ENCODE peak calls at places on chromosome 15, in five cellular contexts. X is CD8-positive, alpha-beta memory T cell; Y is CD4-positive, CD25-positive, alpha-beta regulatory T cell; U is adrenal gland; J is heart left ventricle. G is an unnamed sample.
A peak's percentile ranks its signal among the peaks of the same experiment; 100 is the strongest.

GRCh38 chr15:68578175-68578959 is 426 bp upstream of the CORO2B start:
- DNase-seq in X (no peak), Y (peak; percentile 14), U (peak; percentile 32), J (peak; percentile 88), G (no peak)

GRCh38 chr15:25685216-25685569 is 177.9 kb downstream of the ATP10A start:
- DNase-seq in X (no peak), Y (no peak), U (no peak), J (no peak), G (no peak)

GRCh38 chr15:60079210-60079609 is 75.1 kb downstream of the FOXB1 start:
- DNase-seq in X (no peak), Y (peak; percentile 12), U (no peak), J (no peak), G (no peak)

GRCh38 chr15:40773496-40773895 is 3.7 kb downstream of the C15orf62 start:
- DNase-seq in X (no peak), Y (no peak), U (no peak), J (no peak), G (no peak)

GRCh38 chr15:73476704-73477216 is 33.8 kb downstream of the REC114 start:
- DNase-seq in X (no peak), Y (no peak), U (no peak), J (no peak), G (no peak)

GRCh38 chr15:62977952-62978811 is 64.4 kb upstream of the TPM1 start:
- DNase-seq in X (no peak), Y (no peak), U (no peak), J (no peak), G (no peak)

GRCh38 chr15:90588427-90588826 is 58.7 kb downstream of the CRTC3 start:
- DNase-seq in X (no peak), Y (no peak), U (no peak), J (no peak), G (no peak)

GRCh38 chr15:70112018-70112395 is 14.3 kb upstream of the TLE3 start:
- DNase-seq in X (no peak), Y (no peak), U (no peak), J (no peak), G (no peak)

GRCh38 chr15:62306851-62307504 is 141.9 kb upstream of the C2CD4B start:
- DNase-seq in X (no peak), Y (peak; percentile 31), U (peak; percentile 61), J (peak; percentile 69), G (no peak)

GRCh38 chr15:64997911-64998310 is 8.2 kb upstream of the SPG21 start:
- DNase-seq in X (no peak), Y (no peak), U (no peak), J (no peak), G (no peak)

GRCh38 chr15:78565097-78565950 is at the start of gene CHRNA5:
- DNase-seq in X (peak; percentile 52), Y (peak; percentile 69), U (peak; percentile 89), J (peak; percentile 85), G (peak; percentile 10)

GRCh38 chr15:71471347-71471746 is 339.0 kb upstream of the NR2E3 start:
- DNase-seq in X (no peak), Y (peak; percentile 12), U (no peak), J (no peak), G (no peak)

DNA sequence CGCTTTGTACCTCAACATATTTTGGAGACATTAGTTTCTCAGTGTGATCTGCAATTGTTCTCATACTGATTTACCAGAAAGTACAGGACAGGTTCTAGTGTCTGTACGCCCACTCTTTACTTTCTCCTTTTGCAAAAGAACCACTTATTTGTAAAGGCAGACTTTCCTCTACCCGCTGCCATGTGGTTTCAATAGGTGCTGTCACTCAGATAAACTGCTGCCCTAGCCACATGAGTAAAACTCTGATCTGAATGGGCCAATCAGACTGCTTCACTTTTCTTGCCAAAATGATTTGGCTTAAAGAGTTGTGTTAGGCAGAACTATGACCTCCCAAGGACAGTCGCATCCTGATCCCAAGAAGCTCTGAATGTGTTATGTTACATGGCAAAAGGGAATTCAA is 984.6 kb upstream of the NR2F2 start:
- DNase-seq in X (no peak), Y (no peak), U (no peak), J (no peak), G (no peak)
- H3K9me3 ChIP-seq in X (no peaks in the 10 kb centered on the region), Y (no peaks in the 10 kb centered on the region), U (no peaks in the 10 kb centered on the region), J (no peaks in the 10 kb centered on the region), G (no peaks in the 10 kb centered on the region)

GRCh38 chr15:45827275-45827674 is 192.4 kb downstream of the SQOR start:
- DNase-seq in X (no peak), Y (no peak), U (no peak), J (no peak), G (no peak)

GRCh38 chr15:45821390-45821789 is 186.6 kb downstream of the SQOR start:
- DNase-seq in X (no peak), Y (no peak), U (no peak), J (no peak), G (no peak)
- H3K9me3 ChIP-seq in X (no peaks in the 10 kb centered on the region), Y (peaks cover 2% of the 10 kb centered on the region), U (no peaks in the 10 kb centered on the region), J (no peaks in the 10 kb centered on the region), G (no peaks in the 10 kb centered on the region)

DNA sequence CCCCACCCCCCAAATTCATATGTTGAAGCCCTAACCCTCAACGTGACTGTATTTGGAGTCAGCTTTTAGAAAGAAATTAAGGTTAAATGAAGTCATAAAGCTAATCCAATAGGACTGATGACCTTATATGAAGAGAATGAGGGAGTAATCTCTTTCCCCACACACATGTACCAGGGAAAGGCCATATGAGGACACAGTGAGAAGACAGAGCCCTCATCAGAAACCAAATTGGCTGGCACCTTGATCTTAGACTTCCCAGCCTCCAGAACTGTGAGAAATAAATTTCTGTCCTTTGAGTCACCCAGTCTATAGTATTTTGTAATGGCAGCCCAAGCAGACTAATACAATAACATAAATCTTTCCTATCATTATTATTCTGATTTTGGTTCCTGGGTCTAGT is 194.7 kb upstream of the NANOGP8 start:
- DNase-seq in X (no peak), Y (no peak), U (no peak), J (no peak), G (no peak)
- H3K9me3 ChIP-seq in X (no peaks in the 10 kb centered on the region), Y (peaks cover 4% of the 10 kb centered on the region), U (peaks cover 9% of the 10 kb centered on the region), J (peaks cover 21% of the 10 kb centered on the region), G (no peaks in the 10 kb centered on the region)

DNA sequence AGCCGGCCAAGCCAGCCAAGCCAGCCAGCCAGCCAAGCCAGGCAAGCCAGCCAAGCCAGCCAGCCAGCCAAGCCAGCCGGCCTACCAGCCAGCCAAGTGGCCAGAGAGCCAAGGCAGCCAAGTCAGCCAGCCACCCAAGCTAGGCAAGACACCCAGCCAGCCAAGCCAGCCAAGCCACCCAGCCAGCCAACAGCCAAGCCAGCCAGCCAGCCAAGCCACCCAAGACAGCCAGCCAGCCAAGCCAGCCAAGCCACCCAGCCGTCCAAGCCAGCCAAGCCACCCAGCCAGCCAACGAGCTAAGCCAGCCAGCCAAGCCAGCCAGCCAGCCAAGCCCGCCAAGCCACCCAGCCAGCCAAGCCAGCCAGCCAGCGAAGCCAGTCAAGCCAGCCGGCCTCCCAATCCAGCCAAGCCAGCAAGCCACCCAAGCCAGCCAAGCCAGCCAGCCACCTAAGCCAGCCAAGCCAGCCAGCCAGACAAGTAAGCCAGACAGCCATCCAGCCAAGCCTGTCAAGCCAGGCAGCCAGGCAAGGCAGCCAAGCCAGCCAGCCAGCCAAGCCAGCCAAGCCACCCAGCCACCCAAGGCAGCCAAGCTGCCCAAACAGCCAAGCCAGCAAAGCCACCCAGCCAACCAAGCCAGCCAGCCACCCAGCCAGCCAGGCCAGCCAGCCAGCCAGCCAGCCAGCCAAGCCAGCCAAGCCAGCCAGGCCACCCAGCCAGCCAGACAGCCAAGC is 200.5 kb downstream of the GOLGA6L6 start:
- DNase-seq in X (peak; percentile 71), Y (peak; percentile 24), U (peak; percentile 54), J (peak; percentile 74), G (peak; percentile 70)
- H3K9me3 ChIP-seq in X (no peaks in the 10 kb centered on the region), Y (no peaks in the 10 kb centered on the region), U (no peaks in the 10 kb centered on the region), J (peaks cover 6% of the 10 kb centered on the region), G (no peaks in the 10 kb centered on the region)

DNA sequence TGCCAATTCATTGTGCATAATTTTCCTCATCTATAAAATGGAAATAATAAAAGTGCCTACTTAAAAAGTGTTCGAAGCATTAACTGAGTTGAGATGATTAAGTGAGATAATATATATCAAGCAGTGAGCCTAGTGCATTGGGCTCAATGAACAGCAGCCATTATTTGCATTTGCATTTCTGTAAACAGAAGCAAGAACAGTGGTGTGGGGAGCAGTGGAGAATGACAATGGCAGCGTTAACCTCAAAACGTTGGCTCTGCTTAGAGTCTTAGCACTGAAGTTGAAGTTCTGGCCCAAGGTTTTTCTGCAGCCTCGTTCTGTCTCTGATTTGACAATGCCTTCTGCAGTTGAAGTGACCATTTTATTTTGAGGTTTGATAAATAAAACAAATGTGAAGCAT is 466.3 kb upstream of the ONECUT1 start:
- DNase-seq in X (no peak), Y (no peak), U (no peak), J (no peak), G (no peak)
- H3K9me3 ChIP-seq in X (no peaks in the 10 kb centered on the region), Y (no peaks in the 10 kb centered on the region), U (no peaks in the 10 kb centered on the region), J (no peaks in the 10 kb centered on the region), G (no peaks in the 10 kb centered on the region)

G was measured in CD8-positive, alpha-beta T cell.